ENCODE peak calls at places on chromosomes 13 and 19, in eight cellular contexts. One of them, this sample, is unnamed.

GRCh38 chr19:719636-720377 is 11.1 kb downstream of the PALM start:
- DNase-seq in body of pancreas: no peak
- DNase-seq in HCT116: no peak
- DNase-seq in H9: no peak
- DNase-seq in IMR-90: no peak
- DNase-seq in brain microvascular endothelial cell: no peak
- DNase-seq in mesendoderm: no peak
- DNase-seq in endodermal cell: no peak
- DNase-seq in this sample: no peak

GRCh38 chr13:96998071-96998470 is 3.8 kb upstream of the OXGR1 start:
- DNase-seq in body of pancreas: no peak
- DNase-seq in HCT116: no peak
- DNase-seq in H9: no peak
- DNase-seq in IMR-90: no peak
- DNase-seq in brain microvascular endothelial cell: no peak
- DNase-seq in mesendoderm: no peak
- DNase-seq in endodermal cell: no peak
- DNase-seq in this sample: no peak

GRCh38 chr13:110422913-110423688 is 116.0 kb downstream of the COL4A2 start:
- DNase-seq in body of pancreas: no peak
- DNase-seq in HCT116: no peak
- DNase-seq in H9: no peak
- DNase-seq in IMR-90: no peak
- DNase-seq in brain microvascular endothelial cell: no peak
- DNase-seq in mesendoderm: no peak
- DNase-seq in endodermal cell: no peak
- DNase-seq in this sample: no peak

GRCh38 chr19:35468637-35469036 is 20.6 kb downstream of the FFAR2 start:
- DNase-seq in body of pancreas: peak
- DNase-seq in HCT116: peak
- DNase-seq in H9: peak
- DNase-seq in IMR-90: no peak
- DNase-seq in brain microvascular endothelial cell: peak
- DNase-seq in mesendoderm: peak
- DNase-seq in endodermal cell: peak
- DNase-seq in this sample: peak

GRCh38 chr19:30695171-30695875 is 323.1 kb downstream of the ZNF536 start:
- DNase-seq in body of pancreas: no peak
- DNase-seq in HCT116: no peak
- DNase-seq in H9: peak
- DNase-seq in IMR-90: no peak
- DNase-seq in brain microvascular endothelial cell: no peak
- DNase-seq in mesendoderm: peak
- DNase-seq in endodermal cell: peak
- DNase-seq in this sample: no peak

GRCh38 chr19:47283405-47284059 is 8.8 kb downstream of the INAFM1 start:
- DNase-seq in body of pancreas: no peak
- DNase-seq in HCT116: no peak
- DNase-seq in H9: no peak
- DNase-seq in IMR-90: no peak
- DNase-seq in brain microvascular endothelial cell: no peak
- DNase-seq in mesendoderm: no peak
- DNase-seq in endodermal cell: no peak
- DNase-seq in this sample: no peak

GRCh38 chr13:110652231-110652730 is 36.9 kb downstream of the NAXD start:
- DNase-seq in body of pancreas: no peak
- DNase-seq in HCT116: no peak
- DNase-seq in H9: no peak
- DNase-seq in IMR-90: no peak
- DNase-seq in brain microvascular endothelial cell: no peak
- DNase-seq in mesendoderm: no peak
- DNase-seq in endodermal cell: peak
- DNase-seq in this sample: no peak

GRCh38 chr13:109720758-109721184 is 65.6 kb downstream of the IRS2 start:
- DNase-seq in body of pancreas: no peak
- DNase-seq in HCT116: no peak
- DNase-seq in H9: no peak
- DNase-seq in IMR-90: no peak
- DNase-seq in brain microvascular endothelial cell: no peak
- DNase-seq in mesendoderm: no peak
- DNase-seq in endodermal cell: peak
- DNase-seq in this sample: no peak

GRCh38 chr19:46746281-46746965 is at the start of gene STRN4:
- DNase-seq in body of pancreas: peak
- DNase-seq in HCT116: no peak
- DNase-seq in H9: no peak
- DNase-seq in IMR-90: no peak
- DNase-seq in brain microvascular endothelial cell: no peak
- DNase-seq in mesendoderm: peak
- DNase-seq in endodermal cell: peak
- DNase-seq in this sample: no peak

GRCh38 chr13:46184277-46184699 is 2.3 kb upstream of the LCP1 start:
- DNase-seq in body of pancreas: no peak
- DNase-seq in HCT116: peak
- DNase-seq in H9: peak
- DNase-seq in IMR-90: no peak
- DNase-seq in brain microvascular endothelial cell: no peak
- DNase-seq in mesendoderm: peak
- DNase-seq in endodermal cell: peak
- DNase-seq in this sample: no peak

GRCh38 chr19:20513179-20513934 is 52.2 kb downstream of the ZNF737 start:
- DNase-seq in body of pancreas: no peak
- DNase-seq in HCT116: no peak
- DNase-seq in H9: no peak
- DNase-seq in IMR-90: no peak
- DNase-seq in brain microvascular endothelial cell: no peak
- DNase-seq in mesendoderm: peak
- DNase-seq in endodermal cell: no peak
- DNase-seq in this sample: no peak

GRCh38 chr19:56476093-56476492 is 1.1 kb downstream of the ZNF667 start:
- DNase-seq in body of pancreas: no peak
- DNase-seq in HCT116: no peak
- DNase-seq in H9: no peak
- DNase-seq in IMR-90: no peak
- DNase-seq in brain microvascular endothelial cell: no peak
- DNase-seq in mesendoderm: no peak
- DNase-seq in endodermal cell: no peak
- DNase-seq in this sample: no peak

GRCh38 chr13:112202266-112202665 is 135.3 kb downstream of the SOX1 start:
- DNase-seq in body of pancreas: no peak
- DNase-seq in HCT116: no peak
- DNase-seq in H9: no peak
- DNase-seq in IMR-90: no peak
- DNase-seq in brain microvascular endothelial cell: no peak
- DNase-seq in mesendoderm: no peak
- DNase-seq in endodermal cell: no peak
- DNase-seq in this sample: no peak

GRCh38 chr19:19554074-19555023 is 16.3 kb downstream of the CILP2 start:
- DNase-seq in body of pancreas: peak
- DNase-seq in HCT116: no peak
- DNase-seq in H9: peak
- DNase-seq in IMR-90: peak
- DNase-seq in brain microvascular endothelial cell: no peak
- DNase-seq in mesendoderm: peak
- DNase-seq in endodermal cell: peak
- DNase-seq in this sample: no peak

GRCh38 chr19:1364070-1364719 is 19.5 kb upstream of the NDUFS7 start:
- DNase-seq in body of pancreas: no peak
- DNase-seq in HCT116: no peak
- DNase-seq in H9: no peak
- DNase-seq in IMR-90: peak
- DNase-seq in brain microvascular endothelial cell: no peak
- DNase-seq in mesendoderm: no peak
- DNase-seq in endodermal cell: no peak
- DNase-seq in this sample: no peak

GRCh38 chr13:77048592-77048991 is 21.6 kb upstream of the FBXL3 start:
- DNase-seq in body of pancreas: no peak
- DNase-seq in HCT116: no peak
- DNase-seq in H9: peak
- DNase-seq in IMR-90: no peak
- DNase-seq in brain microvascular endothelial cell: no peak
- DNase-seq in mesendoderm: peak
- DNase-seq in endodermal cell: peak
- DNase-seq in this sample: no peak

GRCh38 chr13:102328909-102329308 is 72.9 kb downstream of the FGF14 start:
- DNase-seq in body of pancreas: no peak
- DNase-seq in HCT116: no peak
- DNase-seq in H9: no peak
- DNase-seq in IMR-90: no peak
- DNase-seq in brain microvascular endothelial cell: no peak
- DNase-seq in mesendoderm: no peak
- DNase-seq in endodermal cell: no peak
- DNase-seq in this sample: no peak

GRCh38 chr13:112175162-112176075 is 108.5 kb downstream of the SOX1 start:
- DNase-seq in body of pancreas: no peak
- DNase-seq in HCT116: no peak
- DNase-seq in H9: no peak
- DNase-seq in IMR-90: no peak
- DNase-seq in brain microvascular endothelial cell: no peak
- DNase-seq in mesendoderm: no peak
- DNase-seq in endodermal cell: peak
- DNase-seq in this sample: no peak

GRCh38 chr13:52399708-52400107 is 6.3 kb downstream of the THSD1 start:
- DNase-seq in body of pancreas: no peak
- DNase-seq in HCT116: no peak
- DNase-seq in H9: no peak
- DNase-seq in IMR-90: peak
- DNase-seq in brain microvascular endothelial cell: no peak
- DNase-seq in mesendoderm: peak
- DNase-seq in endodermal cell: no peak
- DNase-seq in this sample: no peak

GRCh38 chr19:44585371-44586141 is 27.8 kb upstream of the IGSF23 start:
- DNase-seq in body of pancreas: no peak
- DNase-seq in HCT116: no peak
- DNase-seq in H9: no peak
- DNase-seq in IMR-90: peak
- DNase-seq in brain microvascular endothelial cell: peak
- DNase-seq in mesendoderm: no peak
- DNase-seq in endodermal cell: no peak
- DNase-seq in this sample: no peak

GRCh38 chr13:35349673-35350278 is 126.7 kb downstream of the MAB21L1 start:
- DNase-seq in body of pancreas: no peak
- DNase-seq in HCT116: peak
- DNase-seq in H9: no peak
- DNase-seq in IMR-90: no peak
- DNase-seq in brain microvascular endothelial cell: peak
- DNase-seq in mesendoderm: peak
- DNase-seq in endodermal cell: no peak
- DNase-seq in this sample: no peak

GRCh38 chr13:28716511-28716910 is 2.3 kb downstream of the SLC46A3 start:
- DNase-seq in body of pancreas: peak
- DNase-seq in HCT116: peak
- DNase-seq in H9: no peak
- DNase-seq in IMR-90: peak
- DNase-seq in brain microvascular endothelial cell: peak
- DNase-seq in mesendoderm: peak
- DNase-seq in endodermal cell: peak
- DNase-seq in this sample: no peak

GRCh38 chr13:54387607-54388006 is 1359.0 kb downstream of the OLFM4 start:
- DNase-seq in body of pancreas: no peak
- DNase-seq in HCT116: no peak
- DNase-seq in H9: no peak
- DNase-seq in IMR-90: no peak
- DNase-seq in brain microvascular endothelial cell: no peak
- DNase-seq in mesendoderm: peak
- DNase-seq in endodermal cell: no peak
- DNase-seq in this sample: no peak
- H3K27ac ChIP-seq in body of pancreas: no peak
- H3K27ac ChIP-seq in HCT116: no peak
- H3K27ac ChIP-seq in H9: no peak
- H3K27ac ChIP-seq in IMR-90: no peak
- H3K27ac ChIP-seq in brain microvascular endothelial cell: no peak
- H3K27ac ChIP-seq in mesendoderm: no peak
- H3K27ac ChIP-seq in endodermal cell: no peak
- H3K27ac ChIP-seq in this sample: no peak

DNA sequence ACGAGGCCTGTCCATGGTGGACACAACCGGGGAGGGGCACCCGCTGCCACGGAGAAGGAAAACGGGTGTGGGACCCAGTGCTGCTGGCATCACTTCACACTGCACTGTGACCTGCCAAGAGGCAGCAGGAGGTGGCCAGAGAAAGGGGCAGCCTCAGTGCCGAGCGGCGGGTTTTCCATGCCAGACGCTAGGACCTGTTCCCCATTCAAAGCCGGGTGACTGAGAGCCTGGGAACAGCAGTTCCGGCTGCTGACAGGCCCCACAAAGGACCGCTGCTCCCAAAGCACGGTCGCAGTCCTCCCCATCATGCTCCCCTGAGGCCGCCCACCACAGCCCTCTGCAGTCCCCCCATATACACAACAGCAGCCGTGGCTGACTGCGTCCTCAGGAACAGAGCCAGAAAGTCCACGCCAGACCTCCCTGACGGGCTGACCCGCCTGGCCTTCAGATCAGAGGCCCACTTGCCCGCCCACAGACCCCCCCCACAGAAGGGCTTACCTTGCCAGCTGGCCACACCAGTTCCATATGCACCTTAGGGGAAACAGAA is 5.4 kb downstream of the AKAP8 start:
- DNase-seq in body of pancreas: no peak
- DNase-seq in HCT116: no peak
- DNase-seq in H9: no peak
- DNase-seq in IMR-90: no peak
- DNase-seq in brain microvascular endothelial cell: no peak
- DNase-seq in mesendoderm: no peak
- DNase-seq in endodermal cell: no peak
- DNase-seq in this sample: no peak
- H3K27ac ChIP-seq in body of pancreas: no peak
- H3K27ac ChIP-seq in HCT116: no peak
- H3K27ac ChIP-seq in H9: no peak
- H3K27ac ChIP-seq in IMR-90: no peak
- H3K27ac ChIP-seq in brain microvascular endothelial cell: no peak
- H3K27ac ChIP-seq in mesendoderm: no peak
- H3K27ac ChIP-seq in endodermal cell: no peak
- H3K27ac ChIP-seq in this sample: no peak

GRCh38 chr13:106530907-106531520 is 4.4 kb downstream of the EFNB2 start:
- DNase-seq in body of pancreas: no peak
- DNase-seq in HCT116: no peak
- DNase-seq in H9: no peak
- DNase-seq in IMR-90: no peak
- DNase-seq in brain microvascular endothelial cell: no peak
- DNase-seq in mesendoderm: peak
- DNase-seq in endodermal cell: no peak
- DNase-seq in this sample: no peak
- H3K27ac ChIP-seq in body of pancreas: no peak
- H3K27ac ChIP-seq in HCT116: no peak
- H3K27ac ChIP-seq in H9: no peak
- H3K27ac ChIP-seq in IMR-90: no peak
- H3K27ac ChIP-seq in brain microvascular endothelial cell: no peak
- H3K27ac ChIP-seq in mesendoderm: no peak
- H3K27ac ChIP-seq in endodermal cell: peak
- H3K27ac ChIP-seq in this sample: peak

DNA sequence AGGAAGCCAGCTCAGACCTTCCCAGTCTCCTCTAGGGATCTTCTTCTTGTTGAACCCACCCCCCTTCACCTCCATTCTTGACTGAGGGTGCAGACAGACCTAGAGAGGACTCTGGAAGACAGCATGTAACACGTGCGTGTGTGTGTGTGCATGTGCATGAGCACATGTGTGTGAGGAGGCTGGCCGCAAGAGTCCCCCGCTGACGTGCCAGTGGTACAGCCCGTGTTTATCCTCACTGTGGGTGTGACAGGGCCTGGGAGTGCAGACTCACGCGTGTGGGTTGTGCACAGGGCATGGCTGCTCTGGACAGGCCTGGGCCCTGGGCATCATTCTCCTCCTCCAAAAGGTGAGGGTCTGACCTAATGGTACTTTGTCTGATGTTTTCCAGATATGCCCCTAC is 26.3 kb downstream of the LYL1 start:
- DNase-seq in body of pancreas: no peak
- DNase-seq in HCT116: no peak
- DNase-seq in H9: no peak
- DNase-seq in IMR-90: no peak
- DNase-seq in brain microvascular endothelial cell: no peak
- DNase-seq in mesendoderm: no peak
- DNase-seq in endodermal cell: no peak
- DNase-seq in this sample: no peak
- H3K27ac ChIP-seq in body of pancreas: no peak
- H3K27ac ChIP-seq in HCT116: no peak
- H3K27ac ChIP-seq in H9: no peak
- H3K27ac ChIP-seq in IMR-90: no peak
- H3K27ac ChIP-seq in brain microvascular endothelial cell: no peak
- H3K27ac ChIP-seq in mesendoderm: no peak
- H3K27ac ChIP-seq in endodermal cell: no peak
- H3K27ac ChIP-seq in this sample: peak